ENCODE peak calls at places on chromosomes 13 and 19, in ten cellular contexts. P is CD8-positive, alpha-beta memory T cell; C is HCT116; G is AG10803; R is HCEC 1CT; M is T-helper 1 cell; H is KG1; K is NCI-H774; D is HEK293T; I is colonic mucosa. T is an unnamed sample.

GRCh38 chr13:81658598-81659370 is 1317.9 kb upstream of the SPRY2 start:
- DNase-seq in P (no peak), C (no peak), H (no peak), I (no peak), M (no peak), K (no peak), R (no peak), G (no peak), D (no peak), T (no peak)

GRCh38 chr19:4120531-4120930 is 3.4 kb downstream of the MAP2K2 start:
- DNase-seq in C (no peak), R (peak; percentile 59), P (no peak), G (peak; percentile 72), I (no peak), H (no peak), K (no peak), M (no peak), D (no peak), T (no peak)

GRCh38 chr19:8355631-8356402 is 8.1 kb upstream of the ANGPTL4 start:
- DNase-seq in H (no peak), D (no peak), M (no peak), G (peak; percentile 96), K (no peak), R (peak; percentile 100), I (no peak), P (no peak), C (peak; percentile 70), T (no peak)

GRCh38 chr13:40994581-40995230 is 24.4 kb downstream of the ELF1 start:
- DNase-seq in C (no peak), R (no peak), M (no peak), H (no peak), D (no peak), P (no peak), G (no peak), I (no peak), K (no peak), T (no peak)

GRCh38 chr13:60226507-60226906 is 62.8 kb upstream of the DIAPH3 start:
- DNase-seq in C (peak; percentile 12), K (peak; percentile 13), D (peak; percentile 25), R (peak; percentile 24), H (no peak), G (peak; percentile 45), I (no peak), M (no peak), P (no peak), T (no peak)

GRCh38 chr19:5046339-5047039 is 77.6 kb downstream of the KDM4B start:
- DNase-seq in K (peak; percentile 80), P (no peak), I (peak; percentile 80), H (no peak), M (no peak), R (no peak), G (peak; percentile 76), D (peak; percentile 60), C (no peak), T (no peak)

GRCh38 chr19:18385675-18386542 is at the start of gene GDF15:
- DNase-seq in H (no peak), R (peak; percentile 58), G (peak; percentile 94), C (peak; percentile 90), P (peak; percentile 11), K (no peak), I (peak; percentile 98), M (no peak), D (peak; percentile 82), T (no peak)

GRCh38 chr13:27117158-27117557 is 54.5 kb downstream of the USP12 start:
- DNase-seq in R (peak; percentile 7), D (no peak), K (no peak), I (no peak), G (no peak), H (no peak), M (no peak), P (no peak), C (no peak), T (no peak)

GRCh38 chr13:38264363-38265134 is 85.1 kb upstream of the UFM1 start:
- DNase-seq in H (no peak), C (no peak), I (no peak), P (peak; percentile 0), R (no peak), G (no peak), D (no peak), M (no peak), K (no peak), T (no peak)

T was measured in SIG-M5.